ENCODE peak calls at places on chromosome 11, in six cellular contexts. Z is IMR-90, T is mesenchymal stem cell, X is H9, C is H1, P is trophoblast cell. Q is an unnamed sample.

GRCh38 chr11:34647131-34647530 is 26.2 kb downstream of the EHF start:
- DNase-seq in Z (peak), T (peak), X (no peak), C (no peak), P (no peak), Q (no peak)

GRCh38 chr11:43327987-43328386 is 16.2 kb downstream of the API5 start:
- DNase-seq in Z (peak), T (peak), X (no peak), C (no peak), P (peak), Q (no peak)

GRCh38 chr11:132941761-132942160 is 590.5 kb downstream of the OPCML start:
- DNase-seq in Z (no peak), T (no peak), X (no peak), C (no peak), P (no peak), Q (no peak)

GRCh38 chr11:100918551-100919500 is 210.8 kb downstream of the PGR start:
- DNase-seq in Z (peak), T (peak), X (no peak), C (no peak), P (peak), Q (no peak)

GRCh38 chr11:97657852-97658251 is 1268.0 kb downstream of the JRKL start:
- DNase-seq in Z (no peak), T (no peak), X (no peak), C (no peak), P (no peak), Q (no peak)

GRCh38 chr11:103257360-103257759 is 148.1 kb downstream of the DYNC2H1 start:
- DNase-seq in Z (peak), T (peak), X (no peak), C (no peak), P (peak), Q (no peak)

GRCh38 chr11:8652140-8652539 is 30.3 kb downstream of the TRIM66 start:
- DNase-seq in Z (peak), T (peak), X (no peak), C (no peak), P (no peak), Q (no peak)

GRCh38 chr11:11366793-11367192 is 13.7 kb upstream of the CSNK2A3 start:
- DNase-seq in Z (peak), T (peak), X (no peak), C (no peak), P (peak), Q (no peak)

GRCh38 chr11:34067383-34068065 is 16.0 kb downstream of the CAPRIN1 start:
- DNase-seq in Z (no peak), T (no peak), X (no peak), C (no peak), P (no peak), Q (no peak)

GRCh38 chr11:61791737-61792309 is 576 bp downstream of the TMEM258 start:
- DNase-seq in Z (peak), T (peak), X (no peak), C (no peak), P (peak), Q (peak)

GRCh38 chr11:114187173-114187572 is 109.0 kb upstream of the NNMT start:
- DNase-seq in Z (no peak), T (no peak), X (no peak), C (no peak), P (no peak), Q (no peak)

GRCh38 chr11:125872138-125872491 is 15.4 kb upstream of the HYLS1 start:
- DNase-seq in Z (no peak), T (no peak), X (no peak), C (no peak), P (peak), Q (no peak)

GRCh38 chr11:123304828-123305530 is 109.9 kb upstream of the CLMP start:
- DNase-seq in Z (no peak), T (no peak), X (no peak), C (no peak), P (no peak), Q (no peak)

GRCh38 chr11:59193741-59194140 is 19.0 kb downstream of the MPEG1 start:
- DNase-seq in Z (no peak), T (no peak), X (no peak), C (no peak), P (no peak), Q (no peak)

GRCh38 chr11:11620251-11620965 is 1.4 kb downstream of the GALNT18 start:
- DNase-seq in Z (peak), T (peak), X (peak), C (peak), P (peak), Q (peak)

GRCh38 chr11:79461144-79461543 is 20.3 kb upstream of the TENM4 start:
- DNase-seq in Z (peak), T (peak), X (no peak), C (no peak), P (peak), Q (peak)

GRCh38 chr11:103659138-103659734 is 377.2 kb upstream of the DDI1 start:
- DNase-seq in Z (no peak), T (no peak), X (peak), C (no peak), P (peak), Q (no peak)

GRCh38 chr11:88345408-88345807 is 7.9 kb upstream of the CTSC start:
- DNase-seq in Z (peak), T (peak), X (no peak), C (no peak), P (peak), Q (no peak)

GRCh38 chr11:118953265-118953664 is 2.8 kb upstream of the UPK2 start:
- DNase-seq in Z (peak), T (peak), X (peak), C (peak), P (no peak), Q (peak)

GRCh38 chr11:133238455-133238854 is 293.8 kb downstream of the OPCML start:
- DNase-seq in Z (no peak), T (no peak), X (no peak), C (no peak), P (no peak), Q (no peak)

GRCh38 chr11:27319065-27319464 is 44.0 kb downstream of the CCDC34 start:
- DNase-seq in Z (peak), T (peak), X (no peak), C (no peak), P (no peak), Q (no peak)

GRCh38 chr11:94664336-94664735 is 97.2 kb downstream of the PIWIL4 start:
- DNase-seq in Z (no peak), T (peak), X (no peak), C (no peak), P (peak), Q (no peak)

GRCh38 chr11:122235615-122236014 is 119.6 kb upstream of the BLID start:
- DNase-seq in Z (peak), T (peak), X (no peak), C (no peak), P (no peak), Q (no peak)

GRCh38 chr11:19345848-19346681 is 105.3 kb upstream of the E2F8 start:
- DNase-seq in Z (no peak), T (peak), X (no peak), C (peak), P (no peak), Q (peak)

GRCh38 chr11:110075822-110076208 is 17.4 kb upstream of the ZC3H12C start:
- DNase-seq in Z (no peak), T (no peak), X (no peak), C (no peak), P (no peak), Q (no peak)

GRCh38 chr11:128607819-128608218 is 20.5 kb upstream of the ETS1 start:
- DNase-seq in Z (no peak), T (no peak), X (no peak), C (no peak), P (no peak), Q (no peak)

GRCh38 chr11:118171274-118172062 is 5.0 kb downstream of the SCN2B start:
- DNase-seq in Z (peak), T (peak), X (peak), C (peak), P (peak), Q (peak)

GRCh38 chr11:126658306-126659056 is 303.0 kb downstream of the ST3GAL4 start:
- DNase-seq in Z (no peak), T (no peak), X (no peak), C (no peak), P (no peak), Q (no peak)

GRCh38 chr11:39745401-39745800 is 1714.1 kb downstream of the LRRC4C start:
- DNase-seq in Z (no peak), T (peak), X (no peak), C (no peak), P (no peak), Q (no peak)

GRCh38 chr11:128409476-128409875 is 177.9 kb downstream of the ETS1 start:
- DNase-seq in Z (peak), T (no peak), X (no peak), C (no peak), P (no peak), Q (no peak)

GRCh38 chr11:81674211-81674610 is 1059.5 kb downstream of the FAM181B start:
- DNase-seq in Z (no peak), T (no peak), X (no peak), C (no peak), P (no peak), Q (no peak)

GRCh38 chr11:26076591-26076990 is 255.3 kb upstream of the ANO3 start:
- DNase-seq in Z (no peak), T (no peak), X (no peak), C (no peak), P (no peak), Q (no peak)

GRCh38 chr11:3837793-3838192 is 3.0 kb downstream of the RHOG start:
- DNase-seq in Z (no peak), T (no peak), X (no peak), C (no peak), P (peak), Q (no peak)

GRCh38 chr11:71200761-71201160 is 51.6 kb downstream of the SHANK2 start:
- DNase-seq in Z (no peak), T (no peak), X (no peak), C (no peak), P (no peak), Q (no peak)

GRCh38 chr11:93187290-93187689 is 10.5 kb downstream of the SLC36A4 start:
- DNase-seq in Z (no peak), T (no peak), X (no peak), C (no peak), P (no peak), Q (no peak)

GRCh38 chr11:110432713-110433392 is 3.1 kb downstream of the FDX1 start:
- DNase-seq in Z (peak), T (peak), X (no peak), C (no peak), P (peak), Q (no peak)

GRCh38 chr11:34909955-34910354 is 6.2 kb downstream of the APIP start:
- DNase-seq in Z (no peak), T (no peak), X (no peak), C (no peak), P (no peak), Q (no peak)

GRCh38 chr11:100578966-100579365 is 108.1 kb upstream of the ARHGAP42 start:
- DNase-seq in Z (peak), T (peak), X (peak), C (no peak), P (peak), Q (no peak)

GRCh38 chr11:68289456-68289855 is 17.7 kb upstream of the C11orf24 start:
- DNase-seq in Z (no peak), T (no peak), X (no peak), C (no peak), P (no peak), Q (no peak)

DNA sequence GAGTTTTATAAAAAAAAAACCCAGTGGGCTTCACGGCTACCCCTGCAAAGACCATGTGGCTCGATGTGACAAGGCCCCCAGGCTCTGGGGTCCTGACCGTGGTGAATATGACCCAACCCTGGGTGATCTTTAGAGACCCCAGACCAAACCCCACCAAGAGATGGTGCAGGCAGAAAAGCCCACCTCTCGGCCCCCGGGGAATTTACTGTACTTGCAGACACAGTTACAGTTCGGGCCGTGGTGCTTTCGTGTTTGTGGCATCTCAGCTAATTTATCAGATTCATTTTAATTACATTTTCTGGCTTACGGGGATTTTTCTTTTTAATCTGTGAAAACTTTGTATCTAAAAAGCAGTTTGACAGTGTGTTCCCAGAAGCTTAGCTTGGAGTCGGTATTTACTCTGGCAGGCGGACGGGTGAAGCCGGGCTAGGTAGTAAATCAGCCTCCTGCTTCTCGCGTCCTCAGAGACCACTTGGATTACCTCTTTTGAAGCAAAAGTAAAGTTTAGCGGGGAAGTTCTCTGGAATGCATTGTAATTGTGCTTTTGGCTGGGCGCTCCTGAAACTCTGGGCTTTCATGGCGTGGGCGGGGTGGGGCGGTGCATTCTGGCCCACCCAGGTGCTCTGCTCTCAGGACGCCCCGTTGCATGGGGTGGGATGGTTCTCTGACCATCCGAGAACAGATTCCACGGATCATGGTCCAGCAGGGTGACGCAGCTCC is 25.3 kb downstream of the ANO1 start:
- DNase-seq in Z (no peak), T (no peak), X (no peak), C (no peak), P (no peak), Q (no peak)
- H3K14ac ChIP-seq in Z (no peak), T (no peak), X (no peak), C (no peak), P (no peak), Q (no peak)

DNA sequence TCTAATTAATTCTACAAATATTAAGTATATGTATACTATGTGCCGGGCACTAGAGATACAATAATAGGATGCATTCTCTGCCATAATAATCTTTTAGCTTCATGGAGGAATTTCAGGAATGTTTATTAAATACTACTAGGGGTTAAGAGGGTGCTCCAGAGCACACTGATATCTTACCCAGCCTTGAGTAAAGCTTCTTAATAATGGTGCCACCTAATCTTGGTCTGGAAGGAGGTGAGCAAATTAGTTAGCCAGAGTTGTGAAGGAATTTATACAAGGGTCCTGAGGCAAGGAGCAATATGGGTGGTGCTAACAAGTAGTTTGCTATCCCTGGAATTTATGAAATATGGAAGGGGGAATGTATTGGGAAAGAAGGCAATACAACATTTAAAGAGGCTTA is 21.7 kb downstream of the ELP4 start:
- DNase-seq in Z (no peak), T (no peak), X (no peak), C (no peak), P (peak), Q (no peak)
- H2AFZ ChIP-seq in Z (no peak), T (no peak), X (no peak), C (no peak), P (no peak), Q (no peak)

DNA sequence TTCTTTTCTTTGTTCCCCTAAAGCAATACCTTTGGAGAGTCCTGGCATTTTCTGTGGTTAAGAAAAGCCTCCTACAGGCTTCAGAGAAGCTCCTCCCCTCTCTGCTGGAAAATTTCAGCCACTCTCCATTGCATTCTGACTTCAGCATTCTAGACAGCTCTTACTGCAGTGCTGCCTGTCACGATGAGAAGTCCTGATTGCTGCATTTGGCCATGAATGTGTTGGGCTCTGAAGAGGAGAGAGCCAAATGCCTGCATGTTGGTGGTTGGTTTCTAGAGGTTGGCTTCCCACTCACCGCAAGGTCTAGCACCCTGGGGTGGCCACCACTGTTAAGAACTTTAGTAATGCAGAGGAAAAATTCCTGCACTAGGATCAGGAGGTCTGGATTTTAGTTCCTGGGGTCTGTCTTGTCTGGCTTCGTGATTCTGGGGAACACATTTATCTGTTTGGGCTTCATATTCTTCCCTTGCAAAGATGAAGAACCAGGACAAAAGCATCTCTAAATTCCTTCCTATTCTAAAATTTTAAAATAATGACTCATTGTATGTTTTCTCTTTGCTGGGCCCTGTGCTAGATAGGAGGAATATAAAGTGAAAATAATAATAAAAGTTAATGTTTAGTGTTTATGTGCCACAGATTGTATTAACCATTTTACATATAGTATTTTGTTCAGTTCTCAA is 38.1 kb downstream of the COA4 start:
- DNase-seq in Z (peak), T (peak), X (no peak), C (peak), P (peak), Q (no peak)
- H2BK5ac ChIP-seq in Z (no peak), T (no peak), X (no peak), C (no peak), P (peak), Q (no peak)

GRCh38 chr11:77512092-77512491 is 38.2 kb upstream of the PAK1 start:
- DNase-seq in Z (no peak), T (no peak), X (no peak), C (peak), P (no peak), Q (no peak)
- H3K14ac ChIP-seq in Z (no peak), T (no peak), X (no peak), C (no peak), P (no peak), Q (no peak)

GRCh38 chr11:10307411-10308207 is 2.7 kb downstream of the ADM start:
- DNase-seq in Z (peak), T (peak), X (peak), C (peak), P (peak), Q (peak)

GRCh38 chr11:10311802-10312201 is 6.9 kb downstream of the ADM start:
- DNase-seq in Z (no peak), T (no peak), X (no peak), C (no peak), P (no peak), Q (no peak)

GRCh38 chr11:10308208-10308954 is 3.5 kb downstream of the ADM start:
- DNase-seq in Z (peak), T (peak), X (no peak), C (no peak), P (peak), Q (no peak)

GRCh38 chr11:10309163-10310093 is 4.6 kb downstream of the ADM start:
- DNase-seq in Z (peak), T (peak), X (peak), C (no peak), P (peak), Q (no peak)

GRCh38 chr11:10310301-10310841 is 5.5 kb downstream of the ADM start:
- DNase-seq in Z (peak), T (peak), X (no peak), C (no peak), P (peak), Q (no peak)
- H2AFZ ChIP-seq in Z (no peak), T (no peak), X (no peak), C (no peak), P (no peak), Q (no peak)

GRCh38 chr11:73498343-73498742 is 99.6 kb downstream of the FAM168A start:
- DNase-seq in Z (no peak), T (no peak), X (no peak), C (no peak), P (no peak), Q (no peak)

GRCh38 chr11:73496134-73496533 is 101.8 kb downstream of the FAM168A start:
- DNase-seq in Z (no peak), T (no peak), X (no peak), C (no peak), P (no peak), Q (no peak)

DNA sequence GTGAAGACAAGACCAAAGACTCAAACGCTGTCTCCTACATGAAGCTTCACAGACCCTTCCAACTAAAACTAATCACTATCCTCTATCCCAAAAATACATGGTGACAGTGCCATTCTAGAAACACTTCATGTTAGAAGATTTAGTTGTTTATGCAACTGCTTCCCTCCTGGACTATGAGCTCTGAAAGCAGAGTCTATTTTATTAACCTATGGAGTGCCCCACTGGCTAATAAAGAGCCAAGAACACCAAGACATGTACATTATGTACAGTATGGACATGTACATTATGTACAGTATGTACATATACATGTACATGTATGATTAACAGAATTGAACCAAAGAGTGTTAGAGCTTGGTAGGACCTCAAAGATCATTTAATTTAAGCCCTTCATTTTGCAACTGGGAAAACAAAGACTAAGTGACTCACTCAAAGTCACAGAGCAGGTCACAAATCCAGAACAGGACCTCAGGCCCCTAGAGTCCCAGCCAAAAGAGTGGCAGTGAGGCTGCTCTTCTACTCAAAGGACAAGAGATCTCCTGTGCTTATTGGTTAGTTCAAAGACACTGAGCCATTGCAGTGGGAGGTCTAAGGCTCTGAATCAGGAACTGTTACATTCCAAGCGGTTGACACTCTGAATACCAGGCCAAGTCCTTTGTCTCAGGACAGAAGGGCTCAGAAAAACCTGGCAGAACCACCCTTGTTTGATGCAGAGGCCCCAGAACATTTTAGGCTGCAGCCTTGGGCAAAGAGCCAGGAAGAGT is 103.9 kb downstream of the FAM168A start:
- DNase-seq in Z (peak), T (peak), X (peak), C (peak), P (peak), Q (peak)
- H2BK5ac ChIP-seq in Z (peak), T (no peak), X (no peak), C (no peak), P (peak), Q (no peak)